ENCODE peak calls at places on chromosomes 16 and 17, in eight cellular contexts. M is IMR-90, P is lung, G is HFF-Myc, D is A549, O is hepatocyte, Z is GM12878, K is AG04450. T is an unnamed sample.

GRCh38 chr17:18247613-18248001 is 10.9 kb downstream of the FLII start:
- DNase-seq in M (no peak), Z (no peak), P (no peak), G (no peak), O (no peak), D (no peak), K (no peak), T (no peak)

GRCh38 chr16:177394-177822 is 928 bp downstream of the HBA1 start:
- DNase-seq in K (no peak), O (peak; percentile 23), Z (no peak), D (no peak), M (peak; percentile 25), G (peak; percentile 33), P (no peak), T (peak; percentile 21)

GRCh38 chr17:66018786-66019185 is 173.1 kb downstream of the CEP112 start:
- DNase-seq in G (no peak), Z (no peak), P (no peak), M (no peak), K (no peak), D (no peak), O (no peak), T (no peak)

GRCh38 chr17:68863091-68863652 is 92.0 kb downstream of the ABCA8 start:
- DNase-seq in D (no peak), M (no peak), K (no peak), O (no peak), Z (no peak), P (no peak), G (no peak), T (no peak)

GRCh38 chr17:47810200-47810821 is 11.3 kb downstream of the OSBPL7 start:
- DNase-seq in M (peak; percentile 87), O (peak; percentile 93), Z (no peak), D (peak; percentile 75), K (peak; percentile 36), P (peak; percentile 69), G (peak; percentile 38), T (peak; percentile 96)

GRCh38 chr17:5065227-5065744 is 13.0 kb upstream of the ZFP3 start:
- DNase-seq in P (no peak), D (no peak), O (no peak), G (no peak), Z (no peak), M (no peak), K (no peak), T (no peak)

GRCh38 chr17:44830359-44831269 is 527 bp upstream of the GJC1 start:
- DNase-seq in G (no peak), O (peak; percentile 44), D (peak; percentile 47), K (no peak), Z (no peak), M (no peak), P (no peak), T (peak; percentile 50)

GRCh38 chr17:14859521-14859920 is 405.6 kb downstream of the PMP22 start:
- DNase-seq in G (peak; percentile 26), K (no peak), D (no peak), P (no peak), O (no peak), Z (no peak), M (peak; percentile 39), T (peak; percentile 52)

GRCh38 chr17:15343749-15344148 is 2.4 kb upstream of the TEKT3 start:
- DNase-seq in Z (no peak), G (no peak), K (no peak), D (peak; percentile 31), P (no peak), M (peak; percentile 75), O (peak; percentile 61), T (peak; percentile 53)

GRCh38 chr17:40562841-40563370 is 2.4 kb downstream of the CCR7 start:
- DNase-seq in G (no peak), Z (no peak), D (no peak), P (no peak), M (no peak), O (no peak), K (no peak), T (no peak)

GRCh38 chr17:62898239-62898864 is 67.7 kb upstream of the TANC2 start:
- DNase-seq in O (peak; percentile 35), D (no peak), K (no peak), Z (no peak), P (no peak), M (no peak), G (no peak), T (peak; percentile 40)

GRCh38 chr16:38941-39892 is 14.2 kb downstream of the POLR3K start:
- DNase-seq in G (no peak), P (peak; percentile 45), M (no peak), Z (peak; percentile 79), O (peak; percentile 52), K (no peak), D (no peak), T (no peak)

GRCh38 chr17:70205386-70205785 is 36.1 kb downstream of the KCNJ2 start:
- DNase-seq in D (no peak), M (no peak), O (no peak), G (no peak), Z (no peak), K (no peak), P (no peak), T (no peak)

GRCh38 chr17:47961406-47961805 is 3.7 kb upstream of the PRR15L start:
- DNase-seq in M (no peak), P (no peak), Z (no peak), O (no peak), K (no peak), G (no peak), D (no peak), T (no peak)

GRCh38 chr17:55883112-55883511 is 132.3 kb downstream of the PCTP start:
- DNase-seq in K (no peak), O (no peak), D (peak; percentile 3), M (no peak), P (no peak), G (no peak), Z (no peak), T (no peak)

GRCh38 chr17:9256944-9257629 is 235.8 kb downstream of the NTN1 start:
- DNase-seq in P (no peak), G (no peak), K (no peak), D (no peak), O (no peak), M (peak; percentile 52), Z (no peak), T (no peak)

GRCh38 chr17:44734272-44734671 is 24.5 kb upstream of the ADAM11 start:
- DNase-seq in D (no peak), O (no peak), G (no peak), P (no peak), M (no peak), K (no peak), Z (no peak), T (no peak)

GRCh38 chr16:27204232-27204915 is 1.0 kb downstream of the KDM8 start:
- DNase-seq in K (no peak), P (no peak), D (no peak), G (no peak), M (no peak), O (no peak), Z (no peak), T (no peak)

GRCh38 chr17:47704116-47704515 is 10.2 kb downstream of the TBKBP1 start:
- DNase-seq in O (no peak), G (no peak), K (no peak), D (no peak), M (no peak), P (no peak), Z (no peak), T (no peak)

DNA sequence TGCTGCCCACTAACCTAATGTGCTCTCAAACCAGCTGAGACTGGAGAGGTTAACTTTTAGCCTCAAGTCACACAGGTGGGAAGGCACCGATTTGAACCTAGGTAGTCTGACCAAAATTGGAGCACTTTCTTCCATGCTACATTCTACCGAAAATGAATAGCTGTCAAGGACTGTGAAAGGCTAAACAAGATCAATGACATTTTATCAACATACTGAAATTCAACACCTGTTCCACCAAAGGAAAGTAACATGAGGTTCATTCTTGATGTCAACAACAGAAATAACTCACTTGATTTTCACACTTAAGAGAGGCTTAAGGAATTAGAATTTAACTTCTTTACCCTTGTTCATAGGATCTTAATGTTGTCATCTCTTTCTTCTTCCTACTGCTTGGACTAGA is 284.4 kb upstream of the MON1B start:
- DNase-seq in P (no peak), D (no peak), K (no peak), G (no peak), O (no peak), M (no peak), Z (no peak), T (no peak)
- TF ChIP-seq CTCF in P (no peak), D (no peak), K (no peak), G (no peak), O (no peak), M (no peak), Z (no peak), T (no peak)

GRCh38 chr16:4513086-4513860 is 25.3 kb downstream of the CDIP1 start:
- DNase-seq in O (no peak), K (no peak), M (no peak), G (no peak), D (no peak), P (no peak), Z (no peak), T (no peak)
- H3K4me3 ChIP-seq in O (no peak overlapping the region), K (no peak overlapping the region), M (no peak overlapping the region), G (no peak overlapping the region), D (no peak overlapping the region), P (no peak overlapping the region), Z (no peak overlapping the region), T (no peak overlapping the region)

GRCh38 chr17:81277421-81277820 is 17.7 kb downstream of the SLC38A10 start:
- DNase-seq in O (peak; percentile 32), P (peak; percentile 48), D (no peak), Z (no peak), M (peak; percentile 68), K (no peak), G (no peak), T (no peak)

GRCh38 chr17:81277938-81278693 is 17.0 kb downstream of the SLC38A10 start:
- DNase-seq in K (no peak), Z (no peak), G (no peak), P (no peak), D (no peak), O (no peak), M (peak; percentile 69), T (no peak)

GRCh38 chr17:81274471-81274855 is 20.6 kb downstream of the SLC38A10 start:
- DNase-seq in G (no peak), O (no peak), Z (no peak), M (no peak), K (no peak), D (no peak), P (no peak), T (no peak)

GRCh38 chr17:81278831-81279230 is 16.3 kb downstream of the SLC38A10 start:
- DNase-seq in D (no peak), O (no peak), Z (no peak), K (no peak), P (no peak), G (no peak), M (no peak), T (no peak)

DNA sequence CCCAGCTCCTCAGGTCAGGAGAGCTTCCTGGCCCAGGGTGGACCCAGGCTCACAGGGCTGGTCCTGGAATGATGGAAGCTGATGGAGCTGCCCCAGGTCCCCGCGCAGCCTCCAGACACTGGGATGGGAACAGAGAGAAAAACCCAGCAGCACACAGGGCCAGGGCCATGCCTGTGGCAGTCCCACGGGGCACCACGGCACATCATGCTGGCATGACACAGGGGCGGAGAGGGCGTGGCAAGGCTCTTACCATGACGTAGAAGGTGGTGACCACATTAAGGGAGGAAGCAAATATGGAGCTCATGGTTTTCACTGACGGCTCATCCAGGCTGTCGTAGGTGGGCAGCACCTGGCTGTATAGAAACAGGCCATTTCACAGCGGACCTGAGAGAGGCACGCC is 18.3 kb downstream of the SLC38A10 start:
- DNase-seq in O (no peak), M (no peak), Z (no peak), G (no peak), K (no peak), D (no peak), P (no peak), T (no peak)
- TF ChIP-seq CTCF in O (no peak), M (no peak), Z (no peak), G (no peak), K (no peak), D (no peak), P (no peak), T (no peak)

GRCh38 chr17:21233581-21234337 is 19.5 kb downstream of the NATD1 start:
- DNase-seq in P (no peak), G (no peak), Z (no peak), O (no peak), K (no peak), D (no peak), M (no peak), T (no peak)
- H3K4me3 ChIP-seq in P (no peak overlapping the region), G (no peak overlapping the region), Z (no peak overlapping the region), O (no peak overlapping the region), K (no peak overlapping the region), D (no peak overlapping the region), M (no peak overlapping the region), T (no peak overlapping the region)